ENCODE peak calls at places on chromosomes 2 and 18, in six cellular contexts. A is T follicular helper cell, N is iPS-NIHi11, Y is RPMI7951, H is Peyer's patch, O is glutamatergic neuron. R is an unnamed sample.

GRCh38 chr2:27091746-27092695 is 5.4 kb downstream of the KHK start:
- DNase-seq in N (no peak), H (no peak), O (no peak), Y (no peak), A (no peak), R (no peak)

GRCh38 chr2:43032248-43032893 is 194.0 kb downstream of the ZFP36L2 start:
- DNase-seq in H (peak; percentile 81), N (no peak), Y (no peak), O (no peak), A (no peak), R (no peak)

GRCh38 chr2:107111623-107112022 is 225.7 kb upstream of the ST6GAL2 start:
- DNase-seq in N (no peak), O (no peak), A (no peak), H (no peak), Y (no peak), R (no peak)

GRCh38 chr2:204680576-204680975 is 135.3 kb downstream of the PARD3B start:
- DNase-seq in A (no peak), O (no peak), H (no peak), N (no peak), Y (no peak), R (no peak)

GRCh38 chr2:1915196-1915595 is 170.9 kb upstream of the PXDN start:
- DNase-seq in H (no peak), N (no peak), Y (no peak), A (no peak), O (no peak), R (no peak)

GRCh38 chr2:202588647-202589581 is 45.9 kb upstream of the FAM117B start:
- DNase-seq in N (peak; percentile 84), Y (peak; percentile 73), O (peak; percentile 69), H (peak; percentile 88), A (peak; percentile 51), R (peak; percentile 49)

GRCh38 chr2:233117811-233118480 is 57.8 kb downstream of the INPP5D start:
- DNase-seq in H (no peak), O (no peak), Y (no peak), A (no peak), N (no peak), R (no peak)

GRCh38 chr2:237725661-237726060 is 72.9 kb upstream of the RBM44 start:
- DNase-seq in O (no peak), N (no peak), A (no peak), Y (no peak), H (peak; percentile 75), R (no peak)

GRCh38 chr2:158129037-158129436 is 27.4 kb downstream of the UPP2 start:
- DNase-seq in Y (no peak), N (no peak), A (no peak), H (no peak), O (no peak), R (no peak)

GRCh38 chr2:71813801-71814470 is 333.7 kb downstream of the CYP26B1 start:
- DNase-seq in O (no peak), A (no peak), H (no peak), Y (peak; percentile 73), N (no peak), R (no peak)

GRCh38 chr2:217988014-217988839 is 14.6 kb downstream of the TNS1 start:
- DNase-seq in O (peak; percentile 89), N (peak; percentile 89), H (peak; percentile 89), A (peak; percentile 25), Y (peak; percentile 54), R (peak; percentile 28)

GRCh38 chr2:236824836-236825235 is 255.2 kb downstream of the ACKR3 start:
- DNase-seq in N (no peak), Y (no peak), H (no peak), O (no peak), A (no peak), R (no peak)

GRCh38 chr2:20148841-20149702 is 75.9 kb downstream of the SDC1 start:
- DNase-seq in Y (peak; percentile 91), A (no peak), H (no peak), O (no peak), N (no peak), R (no peak)

GRCh38 chr2:48448274-48449061 is 81.5 kb upstream of the STON1 start:
- DNase-seq in A (no peak), Y (peak; percentile 94), N (no peak), O (no peak), H (no peak), R (no peak)

GRCh38 chr18:58046087-58046793 is 2.2 kb downstream of the NEDD4L start:
- DNase-seq in N (no peak), H (no peak), O (no peak), Y (no peak), A (no peak), R (no peak)

GRCh38 chr2:2189112-2189398 is 142.0 kb downstream of the MYT1L start:
- DNase-seq in Y (no peak), N (no peak), H (no peak), O (no peak), A (no peak), R (no peak)

GRCh38 chr2:30664761-30665358 is 142.4 kb downstream of the CAPN13 start:
- DNase-seq in H (no peak), A (no peak), O (no peak), Y (peak; percentile 98), N (no peak), R (no peak)

GRCh38 chr2:171447675-171448074 is 13.6 kb downstream of the DCAF17 start:
- DNase-seq in N (no peak), H (no peak), A (no peak), O (no peak), Y (peak; percentile 5), R (no peak)

GRCh38 chr2:10538224-10538894 is 90.2 kb upstream of the ODC1 start:
- DNase-seq in O (no peak), H (no peak), Y (peak; percentile 80), N (no peak), A (no peak), R (no peak)

GRCh38 chr18:9914334-9914583 is 443 bp downstream of the VAPA start:
- DNase-seq in O (peak; percentile 54), N (peak; percentile 70), H (no peak), A (no peak), Y (peak; percentile 29), R (no peak)

GRCh38 chr18:45274026-45274425 is 341.2 kb upstream of the SLC14A2 start:
- DNase-seq in N (no peak), A (no peak), H (no peak), O (no peak), Y (no peak), R (no peak)

GRCh38 chr2:187497858-187498463 is 49.9 kb upstream of the CALCRL start:
- DNase-seq in H (no peak), O (no peak), N (no peak), Y (peak; percentile 18), A (no peak), R (no peak)

GRCh38 chr18:50091495-50092249 is 103.3 kb downstream of the MYO5B start:
- DNase-seq in A (no peak), Y (no peak), O (no peak), N (no peak), H (no peak), R (no peak)

GRCh38 chr2:166539340-166540162 is 45.5 kb upstream of the SCN7A start:
- DNase-seq in A (no peak), H (no peak), N (peak; percentile 47), O (no peak), Y (peak; percentile 54), R (no peak)

GRCh38 chr2:151961558-151961957 is 133.3 kb upstream of the ARL5A start:
- DNase-seq in N (no peak), O (no peak), Y (no peak), H (no peak), A (no peak), R (no peak)

GRCh38 chr2:54496920-54497319 is 40.8 kb downstream of the SPTBN1 start:
- DNase-seq in H (no peak), A (no peak), O (no peak), N (no peak), Y (no peak), R (no peak)

GRCh38 chr2:233063269-233063975 is 3.3 kb downstream of the INPP5D start:
- DNase-seq in H (peak; percentile 88), Y (no peak), N (peak; percentile 73), A (no peak), O (no peak), R (no peak)